ENCODE peak calls at places on chromosome 9, in five cellular contexts. M is IMR-90, R is endodermal cell, W is fibroblast of lung, T is pancreas. F is an unnamed sample.

GRCh38 chr9:123081824-123082223 is 48.4 kb downstream of the GPR21 start:
- DNase-seq in M (peak; percentile 55), R (peak; percentile 68), W (peak; percentile 43), T (no peak), F (peak; percentile 49)

GRCh38 chr9:34334916-34335315 is 5.5 kb downstream of the NUDT2 start:
- DNase-seq in M (no peak), R (peak; percentile 59), W (no peak), T (no peak), F (no peak)

GRCh38 chr9:37329576-37329975 is 92.9 kb upstream of the GRHPR start:
- DNase-seq in M (peak; percentile 50), R (no peak), W (peak; percentile 13), T (no peak), F (peak; percentile 20)

GRCh38 chr9:21696411-21696865 is 106.0 kb upstream of the MTAP start:
- DNase-seq in M (no peak), R (peak; percentile 93), W (no peak), T (no peak), F (no peak)

GRCh38 chr9:14089051-14089798 is 224.7 kb downstream of the NFIB start:
- DNase-seq in M (no peak), R (no peak), W (peak; percentile 62), T (no peak), F (no peak)

GRCh38 chr9:88802533-88802932 is 188.7 kb upstream of the S1PR3 start:
- DNase-seq in M (no peak), R (no peak), W (no peak), T (no peak), F (no peak)

GRCh38 chr9:112544477-112544876 is 57.9 kb downstream of the KIAA1958 start:
- DNase-seq in M (no peak), R (no peak), W (no peak), T (no peak), F (no peak)

GRCh38 chr9:19641046-19641445 is 147.8 kb downstream of the SLC24A2 start:
- DNase-seq in M (no peak), R (no peak), W (no peak), T (no peak), F (no peak)

GRCh38 chr9:115689331-115689730 is 464.3 kb upstream of the PAPPA start:
- DNase-seq in M (no peak), R (no peak), W (no peak), T (no peak), F (no peak)

GRCh38 chr9:87592554-87593394 is 95.1 kb downstream of the DAPK1 start:
- DNase-seq in M (peak; percentile 69), R (no peak), W (peak; percentile 79), T (peak; percentile 80), F (no peak)

GRCh38 chr9:131178382-131178781 is 53.0 kb downstream of the NUP214 start:
- DNase-seq in M (peak; percentile 86), R (peak; percentile 93), W (peak; percentile 55), T (peak; percentile 65), F (peak; percentile 70)

GRCh38 chr9:98230789-98231188 is 24.7 kb downstream of the TBC1D2 start:
- DNase-seq in M (no peak), R (no peak), W (no peak), T (no peak), F (no peak)

GRCh38 chr9:112439171-112439570 is 47.5 kb upstream of the KIAA1958 start:
- DNase-seq in M (no peak), R (no peak), W (no peak), T (no peak), F (no peak)

GRCh38 chr9:121372563-121373400 is 2.7 kb upstream of the STOM start:
- DNase-seq in M (peak; percentile 86), R (no peak), W (peak; percentile 25), T (no peak), F (peak; percentile 66)

GRCh38 chr9:103714992-103715391 is 379.1 kb upstream of the SMC2 start:
- DNase-seq in M (no peak), R (peak; percentile 82), W (no peak), T (no peak), F (no peak)

GRCh38 chr9:4430492-4431261 is 59.6 kb upstream of the SLC1A1 start:
- DNase-seq in M (no peak), R (no peak), W (peak; percentile 11), T (no peak), F (no peak)

GRCh38 chr9:17930091-17930490 is 351.2 kb downstream of the SH3GL2 start:
- DNase-seq in M (no peak), R (no peak), W (no peak), T (no peak), F (no peak)

GRCh38 chr9:134992755-134993124 is 75.0 kb upstream of the FCN1 start:
- DNase-seq in M (no peak), R (no peak), W (no peak), T (peak; percentile 30), F (no peak)

GRCh38 chr9:37417252-37417803 is 5.2 kb upstream of the GRHPR start:
- DNase-seq in M (no peak), R (no peak), W (no peak), T (no peak), F (no peak)

GRCh38 chr9:72575673-72576072 is 54.3 kb downstream of the TMC1 start:
- DNase-seq in M (no peak), R (no peak), W (no peak), T (no peak), F (no peak)
- H3K4me1 ChIP-seq in M (peaks cover 23% of the 10 kb centered on the region), R (no peaks in the 10 kb centered on the region), W (peaks cover 18% of the 10 kb centered on the region), T (peaks cover 6% of the 10 kb centered on the region), F (no peaks in the 10 kb centered on the region)

DNA sequence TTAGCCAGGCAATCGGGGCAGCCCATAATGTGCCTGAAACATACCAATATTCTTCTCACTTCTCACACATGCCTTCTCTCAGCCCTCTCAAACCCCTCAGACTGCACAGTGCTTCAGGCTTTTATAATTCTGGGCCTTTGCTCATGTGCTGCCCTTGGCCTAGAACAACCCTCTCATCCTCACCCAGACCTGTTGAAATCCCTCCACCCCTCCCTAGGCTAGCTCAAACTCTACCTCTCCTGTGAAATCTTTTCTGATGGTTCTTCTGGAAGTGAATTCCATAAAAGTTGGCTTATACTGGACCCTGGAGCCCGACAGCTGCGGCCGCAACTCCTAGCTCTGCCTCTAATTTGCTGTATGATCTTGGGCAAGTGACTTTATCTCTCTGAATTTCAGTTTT is 221.5 kb downstream of the MAPKAP1 start:
- DNase-seq in M (no peak), R (no peak), W (no peak), T (no peak), F (no peak)
- H3K4me3 ChIP-seq in M (no peak overlapping the region), R (no peak overlapping the region), W (no peak overlapping the region), T (no peak overlapping the region), F (no peak overlapping the region)

GRCh38 chr9:136563646-136564321 is 17.9 kb upstream of the NOTCH1 start:
- DNase-seq in M (no peak), R (no peak), W (no peak), T (no peak), F (no peak)

GRCh38 chr9:136560586-136560985 is 14.7 kb upstream of the NOTCH1 start:
- DNase-seq in M (no peak), R (no peak), W (no peak), T (no peak), F (no peak)

GRCh38 chr9:136564379-136564988 is 18.6 kb upstream of the NOTCH1 start:
- DNase-seq in M (peak; percentile 71), R (peak; percentile 81), W (peak; percentile 76), T (no peak), F (no peak)

GRCh38 chr9:136562746-136563506 is 17.1 kb upstream of the NOTCH1 start:
- DNase-seq in M (no peak), R (no peak), W (no peak), T (no peak), F (no peak)

DNA sequence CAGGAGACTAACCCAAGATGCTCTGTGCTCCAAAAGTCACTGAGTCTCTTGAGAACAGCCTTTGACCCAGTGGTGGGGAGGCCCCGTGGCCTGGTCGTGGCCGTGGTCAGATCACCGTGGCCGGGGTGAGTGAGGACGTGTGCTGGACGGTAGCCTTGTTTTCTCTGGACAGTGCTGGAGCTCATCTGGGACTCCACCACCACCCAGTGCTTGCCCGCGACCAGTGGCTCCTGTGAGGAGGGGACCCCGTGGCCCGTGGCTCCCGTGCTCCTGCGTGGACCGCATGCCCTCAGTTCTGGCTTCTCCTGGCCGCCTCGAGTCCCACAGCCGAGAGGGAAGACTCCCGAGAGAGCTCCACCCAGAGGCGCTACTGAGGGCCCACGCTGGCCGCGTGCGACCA is 15.9 kb upstream of the NOTCH1 start:
- DNase-seq in M (no peak), R (no peak), W (no peak), T (no peak), F (no peak)
- H3K4me1 ChIP-seq in M (peaks cover 12% of the 10 kb centered on the region), R (no peaks in the 10 kb centered on the region), W (peaks cover 17% of the 10 kb centered on the region), T (no peaks in the 10 kb centered on the region), F (no peaks in the 10 kb centered on the region)

GRCh38 chr9:93531374-93531773 is 45.0 kb upstream of the PHF2 start:
- DNase-seq in M (peak; percentile 7), R (no peak), W (no peak), T (no peak), F (no peak)
- H3K4me3 ChIP-seq in M (no peak overlapping the region), R (no peak overlapping the region), W (no peak overlapping the region), T (no peak overlapping the region), F (no peak overlapping the region)